ENCODE peak calls at places on chromosomes 16 and 17, in five cellular contexts. T is tibial nerve, R is BJ, P is AG10803, L is left ventricle myocardium inferior. D is an unnamed sample.

GRCh38 chr17:8656693-8657092 is 26.2 kb upstream of the MYH10 start:
- DNase-seq in R (no peak), P (no peak), L (no peak), T (no peak), D (no peak)

GRCh38 chr16:20611975-20612471 is 35.9 kb upstream of the ACSM2B start:
- DNase-seq in T (no peak), P (no peak), R (no peak), L (peak), D (no peak)

GRCh38 chr17:31838641-31839225 is 20.3 kb downstream of the COPRS start:
- DNase-seq in R (no peak), L (no peak), P (peak), T (no peak), D (no peak)

GRCh38 chr17:5821057-5821456 is 236.7 kb upstream of the NLRP1 start:
- DNase-seq in T (no peak), R (no peak), P (peak), L (no peak), D (peak)

GRCh38 chr16:66335704-66336329 is 30.7 kb upstream of the CDH5 start:
- DNase-seq in T (no peak), P (peak), L (peak), R (no peak), D (peak)

GRCh38 chr17:80024206-80024972 is 11.3 kb downstream of the TBC1D16 start:
- DNase-seq in P (peak), L (no peak), R (no peak), T (no peak), D (no peak)

GRCh38 chr17:64115871-64116534 is 13.9 kb downstream of the ERN1 start:
- DNase-seq in L (no peak), T (no peak), P (peak), R (peak), D (peak)

GRCh38 chr17:55634702-55635101 is 88.0 kb downstream of the TMEM100 start:
- DNase-seq in P (no peak), R (no peak), T (no peak), L (no peak), D (peak)

GRCh38 chr16:67154578-67155304 is 3.9 kb upstream of the B3GNT9 start:
- DNase-seq in T (no peak), R (no peak), P (no peak), L (no peak), D (no peak)

GRCh38 chr16:11669380-11670146 is 1.3 kb downstream of the SNN start:
- DNase-seq in T (peak), P (peak), L (peak), R (no peak), D (no peak)

GRCh38 chr16:1037023-1037933 is 35.3 kb upstream of the SSTR5 start:
- DNase-seq in T (no peak), L (no peak), R (no peak), P (peak), D (peak)

GRCh38 chr16:16131659-16132058 is 91.6 kb downstream of the ABCC6 start:
- DNase-seq in R (no peak), T (no peak), L (no peak), P (no peak), D (no peak)

GRCh38 chr16:67393111-67393789 is at the start of gene TPPP3:
- DNase-seq in L (peak), P (peak), T (peak), R (peak), D (no peak)

GRCh38 chr17:81135503-81136283 is 29.6 kb upstream of the PVALEF start:
- DNase-seq in P (no peak), L (no peak), T (no peak), R (no peak), D (no peak)

GRCh38 chr16:72788269-72788809 is 259.6 kb downstream of the ZFHX3 start:
- DNase-seq in T (no peak), L (no peak), R (no peak), P (no peak), D (no peak)

GRCh38 chr17:1639549-1639948 is 6.0 kb downstream of the SCARF1 start:
- DNase-seq in P (no peak), R (no peak), L (no peak), T (no peak), D (no peak)

GRCh38 chr17:1083451-1084187 is 86.7 kb downstream of the TIMM22 start:
- DNase-seq in P (no peak), R (no peak), T (no peak), L (no peak), D (no peak)

GRCh38 chr17:81684442-81684911 is 666 bp downstream of the HGS start:
- DNase-seq in T (no peak), L (no peak), P (no peak), R (no peak), D (no peak)

GRCh38 chr17:53234138-53234537 is 588.6 kb upstream of the KIF2B start:
- DNase-seq in T (no peak), L (no peak), R (no peak), P (no peak), D (no peak)

GRCh38 chr17:71163121-71163812 is 957.6 kb upstream of the SOX9 start:
- DNase-seq in P (no peak), L (no peak), T (no peak), R (no peak), D (no peak)

GRCh38 chr16:56830669-56831068 is 34.3 kb upstream of the SLC12A3 start:
- DNase-seq in T (no peak), L (no peak), P (peak), R (no peak), D (no peak)

GRCh38 chr16:86668136-86668535 is 89.8 kb downstream of the FOXL1 start:
- DNase-seq in P (peak), T (no peak), R (no peak), L (no peak), D (peak)

DNA sequence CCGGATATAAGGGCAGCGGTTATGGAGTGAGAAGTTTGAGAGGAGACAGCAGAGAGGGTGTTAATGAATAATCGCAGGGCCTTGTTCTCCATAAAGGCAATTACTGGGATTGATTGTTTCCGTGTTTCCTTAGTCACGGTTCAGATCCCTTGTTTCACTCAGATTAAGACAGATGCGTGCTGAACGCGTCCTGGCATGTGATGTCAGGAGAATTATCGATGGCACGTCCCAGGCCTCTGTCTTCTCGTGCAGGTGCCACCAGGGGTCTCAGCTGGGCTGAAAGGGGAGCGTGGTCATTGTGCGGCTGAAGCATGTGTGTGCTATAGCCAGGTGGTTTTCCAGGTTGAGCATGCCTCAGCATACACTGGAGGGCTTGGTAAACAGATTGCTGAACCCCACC is 142.4 kb upstream of the NOL11 start:
- DNase-seq in T (no peak), P (no peak), L (no peak), R (no peak), D (no peak)
- TF ChIP-seq CTCF in T (no peak), P (no peak), L (no peak), R (no peak), D (no peak)

DNA sequence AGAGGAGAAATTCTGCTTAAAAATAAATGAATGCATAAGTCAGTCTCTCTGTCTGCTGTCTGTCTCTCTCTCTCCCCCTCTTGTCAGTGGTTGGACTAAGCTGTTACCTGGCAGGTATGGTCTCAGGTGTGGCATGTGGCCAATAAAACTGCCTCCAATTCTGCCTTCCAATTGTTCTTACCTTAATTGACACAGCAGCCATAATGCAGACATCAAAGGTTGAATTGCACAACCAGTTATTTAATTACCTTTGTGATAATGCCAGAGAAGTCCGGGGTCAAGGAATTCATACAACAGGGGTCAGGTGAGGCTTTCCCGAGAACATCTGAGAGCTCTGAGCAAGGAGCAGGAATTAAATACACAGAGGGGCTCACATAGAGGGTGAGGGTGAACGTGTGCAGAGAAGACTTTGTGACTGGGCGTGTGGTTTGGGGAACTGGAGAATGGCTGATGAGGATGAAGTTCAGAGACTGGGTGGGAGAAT is 78.8 kb upstream of the CDYL2 start:
- DNase-seq in P (no peak), T (no peak), L (no peak), R (no peak), D (no peak)
- TF ChIP-seq CTCF in P (no peak), T (no peak), L (no peak), R (no peak), D (no peak)

GRCh38 chr17:38402897-38403296 is 25.4 kb upstream of the ARHGAP23 start:
- DNase-seq in P (no peak), T (no peak), R (no peak), L (no peak), D (no peak)
- TF ChIP-seq CTCF in P (peak), T (no peak), R (peak), L (no peak), D (no peak)

DNA sequence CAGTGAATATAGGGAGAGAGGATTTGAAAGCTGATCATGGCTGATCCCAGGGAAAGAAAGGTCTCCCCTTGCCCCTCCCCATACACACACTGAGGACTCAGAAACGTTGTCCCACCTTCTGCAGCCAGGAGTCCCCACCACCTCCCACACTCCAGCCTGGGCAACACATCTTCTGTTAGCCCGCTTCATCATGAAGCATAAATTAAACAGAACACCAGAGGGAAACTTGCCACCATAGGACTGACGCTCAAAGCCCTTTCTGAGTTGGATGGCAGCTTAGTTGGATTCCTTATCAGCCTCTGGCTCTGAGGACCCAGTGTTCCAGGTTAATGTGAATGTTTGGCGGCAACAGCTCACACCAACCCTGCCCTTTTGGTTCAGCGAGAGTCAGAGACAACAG is 33.9 kb downstream of the ARHGAP27 start:
- DNase-seq in T (no peak), P (no peak), R (no peak), L (no peak), D (no peak)
- TF ChIP-seq CTCF in T (no peak), P (no peak), R (no peak), L (peak), D (no peak)

DNA sequence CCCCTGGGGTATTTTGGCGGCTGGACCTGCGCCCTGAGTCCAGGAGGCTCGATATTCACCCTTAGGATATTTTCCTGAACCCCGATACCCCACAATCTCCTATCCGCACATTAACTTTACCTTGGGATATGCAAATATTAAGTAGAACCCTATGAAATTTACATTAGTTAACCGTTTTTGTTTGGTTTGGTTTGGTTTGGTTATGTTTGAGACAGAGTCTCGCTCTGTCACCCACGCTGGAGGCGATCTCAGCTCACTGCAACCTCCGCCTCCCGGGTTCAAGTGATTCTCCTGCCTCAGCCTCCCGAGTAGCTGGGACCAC is 9.3 kb upstream of the NAGS start:
- DNase-seq in L (no peak), R (no peak), P (no peak), T (no peak), D (no peak)
- TF ChIP-seq CTCF in L (no peak), R (no peak), P (no peak), T (no peak), D (no peak)